ENCODE peak calls at places on chromosomes 4 and X, in five cellular contexts. V is stomach, E is sigmoid colon, J is upper lobe of left lung, Q is breast epithelium. O is an unnamed sample.

GRCh38 chr4:176272799-176273198 is 3.8 kb upstream of the ASB5 start:
- DNase-seq in V (no peak), J (no peak), Q (no peak), E (no peak), O (no peak)

GRCh38 chr4:91198951-91199350 is 1071.8 kb downstream of the CCSER1 start:
- DNase-seq in Q (no peak), V (no peak), J (no peak), E (no peak), O (no peak)

GRCh38 chrX:28542791-28543190 is 44.5 kb upstream of the IL1RAPL1 start:
- DNase-seq in V (no peak), E (no peak), J (no peak), Q (no peak), O (no peak)

GRCh38 chrX:137998619-137999018 is 432.7 kb downstream of the ZIC3 start:
- DNase-seq in V (no peak), E (no peak), J (no peak), Q (no peak), O (no peak)

GRCh38 chr4:22514001-22514400 is 1.9 kb downstream of the ADGRA3 start:
- DNase-seq in V (no peak), Q (no peak), J (no peak), E (no peak), O (no peak)

GRCh38 chr4:123892997-123893745 is 496.6 kb downstream of the SPRY1 start:
- DNase-seq in J (no peak), V (no peak), Q (no peak), E (no peak), O (no peak)

GRCh38 chrX:39204945-39205344 is 403.7 kb downstream of the MID1IP1 start:
- DNase-seq in V (no peak), E (no peak), Q (no peak), J (no peak), O (no peak)

GRCh38 chr4:111960241-111960667 is 185.0 kb upstream of the FAM241A start:
- DNase-seq in V (no peak), J (no peak), E (no peak), Q (no peak), O (no peak)

GRCh38 chr4:8580321-8581093 is at the start of gene GPR78:
- DNase-seq in J (no peak), E (peak; percentile 56), V (peak; percentile 34), Q (no peak), O (peak; percentile 24)

GRCh38 chr4:162699629-162700028 is 467.1 kb downstream of the NAF1 start:
- DNase-seq in E (no peak), V (no peak), Q (no peak), J (no peak), O (no peak)

GRCh38 chrX:10945463-10945862 is 165.7 kb upstream of the HCCS start:
- DNase-seq in V (no peak), J (no peak), Q (no peak), E (no peak), O (no peak)

GRCh38 chr4:76430519-76431388 is 4.3 kb upstream of the SHROOM3 start:
- DNase-seq in E (no peak), V (no peak), J (no peak), Q (no peak), O (no peak)

GRCh38 chrX:314049-314448 is 4.5 kb downstream of the GTPBP6 start:
- DNase-seq in J (no peak), E (peak; percentile 69), Q (no peak), V (no peak), O (no peak)

GRCh38 chr4:173399016-173399415 is at the start of gene SCRG1:
- DNase-seq in J (no peak), Q (no peak), V (no peak), E (peak; percentile 80), O (no peak)

GRCh38 chrX:10617186-10617963 is 3.0 kb downstream of the MID1 start:
- DNase-seq in E (no peak), J (no peak), V (no peak), Q (no peak), O (no peak)

GRCh38 chr4:26413595-26413994 is 76.7 kb downstream of the CCKAR start:
- DNase-seq in Q (no peak), E (no peak), J (no peak), V (no peak), O (no peak)

GRCh38 chr4:80197132-80197573 is at the start of gene PRDM8:
- DNase-seq in V (no peak), Q (no peak), E (peak; percentile 72), J (no peak), O (no peak)
- TF ChIP-seq POLR2AphosphoS5 in V (no peak), Q (no peak), E (peak; percentile 74), J (no peak), O (no peak)

GRCh38 chr4:39179681-39180080 is 2.6 kb upstream of the WDR19 start:
- DNase-seq in Q (no peak), J (no peak), E (no peak), V (no peak), O (no peak)

GRCh38 chr4:39178706-39179105 is 3.6 kb upstream of the WDR19 start:
- DNase-seq in E (no peak), V (no peak), Q (no peak), J (no peak), O (no peak)

GRCh38 chr4:39181905-39182638 is at the start of gene WDR19:
- DNase-seq in V (peak; percentile 99), J (peak; percentile 100), E (peak; percentile 99), Q (peak; percentile 98), O (peak; percentile 99)

DNA sequence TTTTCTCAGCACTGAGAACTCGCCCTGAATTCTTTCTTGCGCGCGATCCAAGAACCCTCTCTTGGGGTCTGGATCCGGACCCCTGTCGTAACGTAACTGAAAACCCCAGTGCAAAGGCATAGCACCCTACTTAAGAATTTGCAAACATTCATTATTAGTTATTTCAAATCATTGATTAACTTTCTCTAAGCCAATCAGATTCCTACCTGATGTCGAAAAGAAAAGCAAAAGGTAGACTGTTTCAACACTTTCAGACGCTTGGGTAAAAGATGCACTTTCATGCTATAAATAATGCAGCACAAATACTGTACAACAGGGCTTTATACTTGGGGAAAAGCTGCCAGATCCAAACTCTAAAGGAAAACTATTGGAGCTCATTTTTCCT is 817 bp upstream of the WDR19 start:
- DNase-seq in Q (no peak), V (no peak), J (no peak), E (no peak), O (no peak)
- H3K27ac ChIP-seq in Q (no peak overlapping the region), V (peak overlapping the region; percentile 64), J (peak overlapping the region; percentile 19), E (peak overlapping the region; percentile 74), O (peak overlapping the region; percentile 78)

DNA sequence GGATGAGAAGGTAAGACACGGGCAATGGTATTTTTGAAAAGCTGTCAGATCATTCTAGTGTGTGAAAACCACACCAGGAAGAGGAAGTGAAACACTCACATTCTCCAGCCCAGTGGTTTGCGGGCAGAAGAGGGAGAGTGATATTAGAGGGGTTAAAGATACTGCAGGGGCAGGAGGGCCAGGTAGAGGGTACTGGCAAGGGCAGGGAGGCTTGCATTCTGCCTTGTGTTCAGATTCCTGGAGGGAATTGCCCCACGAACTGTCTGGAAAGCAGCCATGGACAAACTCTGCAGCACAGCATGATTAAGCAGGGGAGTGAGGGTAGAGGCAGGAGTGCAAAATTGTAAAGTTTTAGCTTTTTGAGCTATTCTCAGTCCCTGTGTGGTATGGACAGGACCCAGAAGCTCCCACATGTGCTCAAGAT is 30.9 kb downstream of the NIPAL1 start:
- DNase-seq in V (peak; percentile 34), J (no peak), E (no peak), Q (no peak), O (peak; percentile 39)
- TF ChIP-seq POLR2A in V (no peak), J (no peak), E (no peak), Q (no peak), O (no peak)

GRCh38 chr4:128386761-128387599 is 99.4 kb upstream of the PGRMC2 start:
- DNase-seq in J (peak; percentile 57), E (peak; percentile 98), V (peak; percentile 90), Q (peak; percentile 92), O (peak; percentile 79)
- TF ChIP-seq POLR2AphosphoS5 in J (peak; percentile 49), E (peak; percentile 93), V (peak; percentile 88), Q (peak; percentile 91), O (peak; percentile 91)

GRCh38 chr4:122876456-122876855 is 45.9 kb downstream of the NUDT6 start:
- DNase-seq in Q (no peak), J (no peak), V (no peak), E (no peak), O (no peak)
- H3K27ac ChIP-seq in Q (no peak overlapping the region), J (no peak overlapping the region), V (no peak overlapping the region), E (no peak overlapping the region), O (no peak overlapping the region)

DNA sequence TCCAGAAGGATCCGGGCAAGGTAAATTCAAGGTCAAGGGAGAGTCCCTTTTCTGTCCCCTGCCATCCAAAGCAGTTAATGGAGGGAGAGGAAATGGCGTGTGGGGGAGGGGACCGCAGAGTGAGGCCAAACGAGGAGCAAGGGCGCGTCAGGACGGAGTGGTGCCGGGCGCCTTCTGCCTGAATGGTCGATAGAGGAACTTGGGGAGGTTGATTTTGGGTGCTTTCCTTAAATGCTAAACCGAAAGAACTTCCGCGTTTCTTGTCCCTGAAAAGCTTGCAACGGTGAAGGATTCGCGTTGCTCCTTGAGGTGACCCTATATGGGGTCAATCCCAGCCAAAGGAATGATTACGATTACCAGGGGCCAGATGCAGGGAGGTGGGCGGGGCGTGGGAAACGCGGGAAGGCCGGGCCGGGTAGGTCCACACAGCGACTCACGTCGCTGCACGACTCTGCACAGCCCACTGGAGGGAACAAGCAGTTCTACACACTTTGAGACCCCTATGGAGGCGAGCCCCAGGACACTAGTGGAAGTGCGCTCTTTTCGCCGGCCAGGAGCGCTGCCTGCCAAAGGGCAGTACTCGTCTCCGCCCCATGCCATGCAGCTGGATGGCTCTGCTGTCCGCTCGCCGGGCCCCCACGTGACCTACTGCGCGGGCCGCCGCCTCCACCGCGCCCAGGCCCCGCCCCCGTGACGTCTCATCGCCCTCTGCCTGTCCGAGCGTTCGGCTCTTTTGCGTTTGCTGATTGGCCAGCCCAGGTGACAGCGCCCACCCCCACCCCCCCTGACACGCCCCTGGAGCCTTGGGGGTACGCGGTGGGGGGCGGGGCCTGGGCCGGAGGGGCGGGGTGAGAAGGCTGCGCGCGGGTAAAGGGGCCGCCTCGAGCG is 452 bp upstream of the GK start:
- DNase-seq in Q (peak; percentile 92), V (peak; percentile 93), J (peak; percentile 96), E (peak; percentile 97), O (peak; percentile 95)
- TF ChIP-seq POLR2A in Q (no peak), V (no peak), J (peak; percentile 19), E (peak; percentile 39), O (peak; percentile 73)

GRCh38 chrX:103098488-103098887 is 5.5 kb upstream of the NXF3 start:
- DNase-seq in E (no peak), V (no peak), J (no peak), Q (no peak), O (no peak)
- TF ChIP-seq POLR2AphosphoS5 in E (no peak), V (no peak), J (no peak), Q (no peak), O (no peak)

O was measured in transverse colon.